ENCODE peak calls at places on chromosomes 11 and 22, in ten cellular contexts. P is stimulated activated CD4-positive, alpha-beta T cell treated with anti-CD3 and anti-CD28 coated beads, Interleukin-12 subunit alpha, Interleukin-12 subunit beta, amount 100 ng/mL, for 48 hours; X is A172; D is COR-L47; E is foreskin fibroblast; L is NCI-H1048; I is NCI-H774; A is NCI-H1105; M is NT2/D1; O is cardiac fibroblast. N is an unnamed sample.

GRCh38 chr11:86596861-86597632 is 75.4 kb downstream of the ME3 start:
- DNase-seq in P (no peak), X (no peak), D (no peak), E (no peak), L (no peak), I (peak; percentile 3), A (no peak), M (no peak), O (peak; percentile 81), N (no peak)

GRCh38 chr22:46465793-46466192 is 71.6 kb downstream of the CELSR1 start:
- DNase-seq in P (no peak), X (no peak), D (no peak), E (no peak), L (no peak), I (no peak), A (no peak), M (no peak), O (no peak), N (no peak)

GRCh38 chr22:31749636-31750364 is at the start of gene PRR14L:
- DNase-seq in P (peak; percentile 99), X (peak; percentile 77), D (peak; percentile 96), E (peak; percentile 92), L (peak; percentile 81), I (peak; percentile 78), A (peak; percentile 91), M (peak; percentile 88), O (peak; percentile 96), N (peak; percentile 68)

GRCh38 chr22:42288791-42289190 is 18.3 kb upstream of the TCF20 start:
- DNase-seq in P (no peak), X (no peak), D (no peak), E (no peak), L (no peak), I (no peak), A (no peak), M (no peak), O (no peak), N (no peak)

GRCh38 chr11:104547996-104548661 is 350.1 kb downstream of the CASP12 start:
- DNase-seq in P (no peak), X (no peak), D (no peak), E (no peak), L (no peak), I (no peak), A (no peak), M (no peak), O (peak; percentile 60), N (no peak)

GRCh38 chr11:120226242-120226641 is 13.7 kb upstream of the POU2F3 start:
- DNase-seq in P (no peak), X (no peak), D (no peak), E (no peak), L (no peak), I (no peak), A (no peak), M (no peak), O (no peak), N (no peak)

GRCh38 chr11:107606122-107606521 is 15.2 kb downstream of the ELMOD1 start:
- DNase-seq in P (no peak), X (no peak), D (no peak), E (no peak), L (no peak), I (no peak), A (no peak), M (no peak), O (no peak), N (no peak)

GRCh38 chr22:23709107-23709506 is 18.3 kb downstream of the RGL4 start:
- DNase-seq in P (no peak), X (no peak), D (no peak), E (peak; percentile 62), L (no peak), I (no peak), A (no peak), M (no peak), O (peak; percentile 14), N (peak; percentile 31)

GRCh38 chr22:19524170-19525115 is at the start of gene CLDN5:
- DNase-seq in P (no peak), X (no peak), D (no peak), E (peak; percentile 6), L (no peak), I (no peak), A (peak; percentile 26), M (no peak), O (peak; percentile 25), N (no peak)

GRCh38 chr11:80007616-80008015 is 566.8 kb upstream of the TENM4 start:
- DNase-seq in P (no peak), X (peak; percentile 35), D (no peak), E (no peak), L (no peak), I (no peak), A (no peak), M (no peak), O (no peak), N (no peak)

GRCh38 chr11:101446238-101446637 is 137.6 kb downstream of the TRPC6 start:
- DNase-seq in P (no peak), X (peak; percentile 41), D (no peak), E (peak; percentile 54), L (no peak), I (no peak), A (no peak), M (no peak), O (peak; percentile 87), N (peak; percentile 81)

GRCh38 chr11:10606536-10607208 is 38.2 kb upstream of the LYVE1 start:
- DNase-seq in P (no peak), X (no peak), D (no peak), E (peak; percentile 56), L (no peak), I (no peak), A (no peak), M (no peak), O (peak; percentile 86), N (no peak)

GRCh38 chr22:19620742-19621371 is 93.4 kb upstream of the SEPTIN5 start:
- DNase-seq in P (no peak), X (no peak), D (no peak), E (no peak), L (no peak), I (no peak), A (no peak), M (no peak), O (no peak), N (no peak)

GRCh38 chr11:72642815-72643511 is 31.3 kb downstream of the PDE2A start:
- DNase-seq in P (peak; percentile 54), X (no peak), D (no peak), E (peak; percentile 26), L (no peak), I (peak; percentile 35), A (no peak), M (peak; percentile 46), O (peak; percentile 59), N (no peak)

GRCh38 chr22:19178065-19178658 is 374 bp downstream of the SLC25A1 start:
- DNase-seq in P (no peak), X (no peak), D (peak; percentile 46), E (no peak), L (peak; percentile 57), I (peak; percentile 52), A (peak; percentile 38), M (no peak), O (peak; percentile 36), N (no peak)

GRCh38 chr11:103525069-103525468 is 415.8 kb downstream of the DYNC2H1 start:
- DNase-seq in P (no peak), X (peak; percentile 18), D (no peak), E (peak; percentile 77), L (no peak), I (no peak), A (no peak), M (no peak), O (peak; percentile 80), N (peak; percentile 19)

GRCh38 chr11:10564692-10565318 is 3.7 kb downstream of the LYVE1 start:
- DNase-seq in P (no peak), X (no peak), D (no peak), E (no peak), L (no peak), I (no peak), A (no peak), M (no peak), O (peak; percentile 46), N (no peak)

GRCh38 chr22:30209642-30210041 is 36.9 kb downstream of the LIF start:
- DNase-seq in P (no peak), X (no peak), D (no peak), E (no peak), L (no peak), I (no peak), A (no peak), M (no peak), O (no peak), N (no peak)

GRCh38 chr11:47184711-47185304 is 1.4 kb downstream of the PACSIN3 start:
- DNase-seq in P (no peak), X (no peak), D (no peak), E (no peak), L (no peak), I (no peak), A (no peak), M (no peak), O (peak; percentile 33), N (no peak)

GRCh38 chr11:94933225-94934130 is 39.9 kb downstream of the CWC15 start:
- DNase-seq in P (no peak), X (peak; percentile 74), D (no peak), E (peak; percentile 94), L (no peak), I (no peak), A (no peak), M (no peak), O (peak; percentile 97), N (peak; percentile 97)

GRCh38 chr11:120336641-120337132 is 474 bp downstream of the ARHGEF12 start:
- DNase-seq in P (no peak), X (no peak), D (no peak), E (no peak), L (no peak), I (no peak), A (peak; percentile 49), M (peak; percentile 25), O (peak; percentile 51), N (no peak)

GRCh38 chr22:35103756-35104155 is 37.8 kb downstream of the ISX start:
- DNase-seq in P (no peak), X (no peak), D (no peak), E (no peak), L (no peak), I (no peak), A (no peak), M (no peak), O (no peak), N (no peak)

GRCh38 chr22:18023509-18024275 is 669 bp downstream of the MICAL3 start:
- DNase-seq in P (peak; percentile 38), X (peak; percentile 43), D (peak; percentile 67), E (peak; percentile 86), L (peak; percentile 48), I (peak; percentile 32), A (peak; percentile 58), M (peak; percentile 54), O (peak; percentile 81), N (peak; percentile 46)

GRCh38 chr11:18245396-18245795 is 3.1 kb downstream of the SAA2 start:
- DNase-seq in P (no peak), X (no peak), D (no peak), E (no peak), L (no peak), I (no peak), A (no peak), M (no peak), O (peak; percentile 27), N (no peak)

GRCh38 chr11:66529655-66530054 is 16.2 kb downstream of the ZDHHC24 start:
- DNase-seq in P (no peak), X (no peak), D (no peak), E (no peak), L (no peak), I (no peak), A (no peak), M (no peak), O (no peak), N (no peak)

N was measured in BJ.